ENCODE peak calls at places on chromosomes 2 and 18, in six cellular contexts. One of them, this sample, is unnamed.

GRCh38 chr2:111119004-111119846 is 1.5 kb upstream of the BCL2L11 start:
- DNase-seq in H1: no peak
- DNase-seq in HCT116: no peak
- DNase-seq in GM12878: no peak
- DNase-seq in K562: no peak
- DNase-seq in HepG2: no peak
- DNase-seq in this sample: no peak

GRCh38 chr2:121052023-121052422 is 233.0 kb downstream of the TFCP2L1 start:
- DNase-seq in H1: no peak
- DNase-seq in HCT116: no peak
- DNase-seq in GM12878: no peak
- DNase-seq in K562: no peak
- DNase-seq in HepG2: peak
- DNase-seq in this sample: no peak

GRCh38 chr2:136013962-136014361 is 28.5 kb upstream of the DARS1 start:
- DNase-seq in H1: no peak
- DNase-seq in HCT116: no peak
- DNase-seq in GM12878: no peak
- DNase-seq in K562: no peak
- DNase-seq in HepG2: peak
- DNase-seq in this sample: no peak

GRCh38 chr2:144354953-144355352 is 165.0 kb downstream of the ZEB2 start:
- DNase-seq in H1: no peak
- DNase-seq in HCT116: no peak
- DNase-seq in GM12878: no peak
- DNase-seq in K562: no peak
- DNase-seq in HepG2: no peak
- DNase-seq in this sample: no peak

GRCh38 chr2:239966029-239966847 is 58.9 kb downstream of the NDUFA10 start:
- DNase-seq in H1: no peak
- DNase-seq in HCT116: no peak
- DNase-seq in GM12878: no peak
- DNase-seq in K562: no peak
- DNase-seq in HepG2: no peak
- DNase-seq in this sample: no peak

GRCh38 chr2:168244318-168244717 is 3.1 kb downstream of the STK39 start:
- DNase-seq in H1: no peak
- DNase-seq in HCT116: no peak
- DNase-seq in GM12878: no peak
- DNase-seq in K562: no peak
- DNase-seq in HepG2: peak
- DNase-seq in this sample: no peak

GRCh38 chr18:77249583-77250500 is at the start of gene GALR1:
- DNase-seq in H1: no peak
- DNase-seq in HCT116: no peak
- DNase-seq in GM12878: no peak
- DNase-seq in K562: no peak
- DNase-seq in HepG2: no peak
- DNase-seq in this sample: no peak

GRCh38 chr18:60506682-60507081 is 134.1 kb upstream of the MC4R start:
- DNase-seq in H1: no peak
- DNase-seq in HCT116: no peak
- DNase-seq in GM12878: no peak
- DNase-seq in K562: no peak
- DNase-seq in HepG2: no peak
- DNase-seq in this sample: no peak

GRCh38 chr2:9087151-9087681 is 83.7 kb upstream of the MBOAT2 start:
- DNase-seq in H1: no peak
- DNase-seq in HCT116: no peak
- DNase-seq in GM12878: no peak
- DNase-seq in K562: no peak
- DNase-seq in HepG2: no peak
- DNase-seq in this sample: no peak

GRCh38 chr2:165777522-165778186 is 16.4 kb downstream of the GALNT3 start:
- DNase-seq in H1: no peak
- DNase-seq in HCT116: no peak
- DNase-seq in GM12878: no peak
- DNase-seq in K562: no peak
- DNase-seq in HepG2: no peak
- DNase-seq in this sample: no peak

GRCh38 chr2:191169456-191170300 is 18.9 kb upstream of the STAT4 start:
- DNase-seq in H1: no peak
- DNase-seq in HCT116: no peak
- DNase-seq in GM12878: no peak
- DNase-seq in K562: no peak
- DNase-seq in HepG2: no peak
- DNase-seq in this sample: no peak

GRCh38 chr2:168793596-168793995 is 8.8 kb upstream of the NOSTRIN start:
- DNase-seq in H1: no peak
- DNase-seq in HCT116: no peak
- DNase-seq in GM12878: no peak
- DNase-seq in K562: no peak
- DNase-seq in HepG2: no peak
- DNase-seq in this sample: no peak

GRCh38 chr2:62505109-62505508 is 886 bp downstream of the TMEM17 start:
- DNase-seq in H1: no peak
- DNase-seq in HCT116: no peak
- DNase-seq in GM12878: no peak
- DNase-seq in K562: peak
- DNase-seq in HepG2: no peak
- DNase-seq in this sample: no peak
- TF ChIP-seq ZNF274 in H1: no peak
- TF ChIP-seq ZNF274 in HCT116: no peak
- TF ChIP-seq ZNF274 in GM12878: no peak
- TF ChIP-seq ZNF274 in K562: no peak
- TF ChIP-seq ZNF274 in HepG2: no peak
- TF ChIP-seq ZNF274 in this sample: no peak

GRCh38 chr2:157155992-157156391 is 101.5 kb upstream of the GALNT5 start:
- DNase-seq in H1: no peak
- DNase-seq in HCT116: no peak
- DNase-seq in GM12878: no peak
- DNase-seq in K562: no peak
- DNase-seq in HepG2: no peak
- DNase-seq in this sample: no peak

GRCh38 chr2:157152362-157152761 is 105.1 kb upstream of the GALNT5 start:
- DNase-seq in H1: no peak
- DNase-seq in HCT116: no peak
- DNase-seq in GM12878: no peak
- DNase-seq in K562: no peak
- DNase-seq in HepG2: peak
- DNase-seq in this sample: no peak

DNA sequence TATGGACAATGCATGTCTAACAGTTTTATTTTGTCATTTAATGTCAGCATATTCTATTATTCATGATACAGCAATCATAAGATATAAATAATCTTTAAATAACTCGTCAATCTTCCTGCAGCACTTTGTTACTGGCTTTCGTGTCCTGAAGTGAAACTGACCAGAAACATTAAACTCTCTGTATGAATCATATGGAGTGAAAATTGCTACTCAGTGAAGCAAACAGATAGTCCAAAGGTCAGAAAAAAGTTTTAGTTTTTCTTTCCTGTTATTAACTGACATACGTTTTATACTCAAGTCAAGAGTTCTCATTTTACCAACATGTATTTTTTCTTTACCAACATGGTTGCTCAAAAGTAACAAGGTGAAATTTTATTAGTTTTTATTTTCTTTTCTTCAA is 106.8 kb upstream of the GALNT5 start:
- DNase-seq in H1: no peak
- DNase-seq in HCT116: no peak
- DNase-seq in GM12878: peak
- DNase-seq in K562: no peak
- DNase-seq in HepG2: peak
- DNase-seq in this sample: no peak
- TF ChIP-seq ZNF274 in H1: no peak
- TF ChIP-seq ZNF274 in HCT116: no peak
- TF ChIP-seq ZNF274 in GM12878: no peak
- TF ChIP-seq ZNF274 in K562: no peak
- TF ChIP-seq ZNF274 in HepG2: no peak
- TF ChIP-seq ZNF274 in this sample: no peak

GRCh38 chr2:217958206-217958888 is 44.4 kb downstream of the TNS1 start:
- DNase-seq in H1: no peak
- DNase-seq in HCT116: no peak
- DNase-seq in GM12878: no peak
- DNase-seq in K562: no peak
- DNase-seq in HepG2: no peak
- DNase-seq in this sample: no peak
- TF ChIP-seq ZNF274 in H1: no peak
- TF ChIP-seq ZNF274 in HCT116: no peak
- TF ChIP-seq ZNF274 in GM12878: no peak
- TF ChIP-seq ZNF274 in K562: no peak
- TF ChIP-seq ZNF274 in HepG2: no peak
- TF ChIP-seq ZNF274 in this sample: no peak

GRCh38 chr2:186382932-186383331 is 103.1 kb upstream of the ZC3H15 start:
- DNase-seq in H1: no peak
- DNase-seq in HCT116: no peak
- DNase-seq in GM12878: no peak
- DNase-seq in K562: no peak
- DNase-seq in HepG2: peak
- DNase-seq in this sample: no peak
- TF ChIP-seq ZNF274 in H1: no peak
- TF ChIP-seq ZNF274 in HCT116: no peak
- TF ChIP-seq ZNF274 in GM12878: no peak
- TF ChIP-seq ZNF274 in K562: no peak
- TF ChIP-seq ZNF274 in HepG2: no peak
- TF ChIP-seq ZNF274 in this sample: no peak

GRCh38 chr2:71767663-71768062 is 314.3 kb downstream of the DYSF start:
- DNase-seq in H1: no peak
- DNase-seq in HCT116: no peak
- DNase-seq in GM12878: no peak
- DNase-seq in K562: no peak
- DNase-seq in HepG2: no peak
- DNase-seq in this sample: no peak
- TF ChIP-seq ZNF274 in H1: no peak
- TF ChIP-seq ZNF274 in HCT116: no peak
- TF ChIP-seq ZNF274 in GM12878: no peak
- TF ChIP-seq ZNF274 in K562: no peak
- TF ChIP-seq ZNF274 in HepG2: no peak
- TF ChIP-seq ZNF274 in this sample: no peak

DNA sequence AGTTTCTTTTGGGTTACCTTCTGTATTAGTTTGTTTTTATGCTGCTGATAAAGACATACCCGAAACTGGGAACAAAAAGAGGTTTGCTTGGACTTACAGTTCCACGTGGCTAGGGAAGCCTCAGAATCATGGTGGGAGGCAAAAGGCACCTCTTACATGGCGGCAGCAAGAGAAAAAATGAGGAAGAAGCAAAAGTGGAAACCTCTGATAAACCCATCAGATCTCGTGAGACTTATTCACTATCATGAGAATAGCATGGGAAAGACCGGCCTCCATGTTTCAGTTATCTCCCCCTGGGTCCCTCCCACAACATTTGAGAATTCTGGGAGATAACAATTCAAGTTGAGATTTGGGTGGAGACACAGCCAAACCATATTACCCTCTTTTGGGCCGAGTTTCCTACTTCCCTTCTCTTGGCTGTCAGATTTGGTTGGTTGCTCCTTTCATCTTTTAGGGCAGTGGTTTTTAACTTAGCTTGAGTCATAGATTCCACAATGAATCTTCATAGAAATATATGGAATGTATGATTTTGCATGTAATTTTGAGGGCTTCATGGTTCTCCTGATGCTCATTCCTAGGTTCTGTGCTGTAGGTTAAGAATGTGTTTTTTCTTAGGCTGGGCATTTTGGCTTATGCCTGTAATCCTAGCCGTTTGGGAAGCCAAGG is 44.2 kb downstream of the CEP192 start:
- DNase-seq in H1: no peak
- DNase-seq in HCT116: no peak
- DNase-seq in GM12878: no peak
- DNase-seq in K562: no peak
- DNase-seq in HepG2: no peak
- DNase-seq in this sample: no peak
- TF ChIP-seq ZNF274 in H1: no peak
- TF ChIP-seq ZNF274 in HCT116: no peak
- TF ChIP-seq ZNF274 in GM12878: no peak
- TF ChIP-seq ZNF274 in K562: no peak
- TF ChIP-seq ZNF274 in HepG2: no peak
- TF ChIP-seq ZNF274 in this sample: no peak

GRCh38 chr2:157838442-157839161 is 37.5 kb downstream of the ACVR1 start:
- DNase-seq in H1: no peak
- DNase-seq in HCT116: peak
- DNase-seq in GM12878: no peak
- DNase-seq in K562: peak
- DNase-seq in HepG2: peak
- DNase-seq in this sample: no peak

GRCh38 chr2:157837851-157838441 is 38.2 kb downstream of the ACVR1 start:
- DNase-seq in H1: no peak
- DNase-seq in HCT116: no peak
- DNase-seq in GM12878: no peak
- DNase-seq in K562: no peak
- DNase-seq in HepG2: peak
- DNase-seq in this sample: no peak

GRCh38 chr2:157839822-157840221 is 36.3 kb downstream of the ACVR1 start:
- DNase-seq in H1: no peak
- DNase-seq in HCT116: no peak
- DNase-seq in GM12878: no peak
- DNase-seq in K562: no peak
- DNase-seq in HepG2: no peak
- DNase-seq in this sample: no peak

GRCh38 chr2:157840568-157841156 is 35.5 kb downstream of the ACVR1 start:
- DNase-seq in H1: no peak
- DNase-seq in HCT116: no peak
- DNase-seq in GM12878: no peak
- DNase-seq in K562: no peak
- DNase-seq in HepG2: peak
- DNase-seq in this sample: no peak

GRCh38 chr2:157839162-157839801 is 36.8 kb downstream of the ACVR1 start:
- DNase-seq in H1: peak
- DNase-seq in HCT116: no peak
- DNase-seq in GM12878: no peak
- DNase-seq in K562: peak
- DNase-seq in HepG2: peak
- DNase-seq in this sample: peak
- TF ChIP-seq ZNF274 in H1: no peak
- TF ChIP-seq ZNF274 in HCT116: no peak
- TF ChIP-seq ZNF274 in GM12878: no peak
- TF ChIP-seq ZNF274 in K562: no peak
- TF ChIP-seq ZNF274 in HepG2: no peak
- TF ChIP-seq ZNF274 in this sample: no peak

GRCh38 chr18:31439807-31440325 is 7.7 kb upstream of the DSG3 start:
- DNase-seq in H1: no peak
- DNase-seq in HCT116: no peak
- DNase-seq in GM12878: no peak
- DNase-seq in K562: no peak
- DNase-seq in HepG2: no peak
- DNase-seq in this sample: no peak

GRCh38 chr18:31432316-31432715 is 15.2 kb upstream of the DSG3 start:
- DNase-seq in H1: no peak
- DNase-seq in HCT116: no peak
- DNase-seq in GM12878: no peak
- DNase-seq in K562: no peak
- DNase-seq in HepG2: no peak
- DNase-seq in this sample: no peak

GRCh38 chr18:31440787-31441186 is 6.8 kb upstream of the DSG3 start:
- DNase-seq in H1: no peak
- DNase-seq in HCT116: no peak
- DNase-seq in GM12878: no peak
- DNase-seq in K562: no peak
- DNase-seq in HepG2: no peak
- DNase-seq in this sample: no peak

GRCh38 chr18:31438402-31438801 is 9.1 kb upstream of the DSG3 start:
- DNase-seq in H1: no peak
- DNase-seq in HCT116: no peak
- DNase-seq in GM12878: no peak
- DNase-seq in K562: no peak
- DNase-seq in HepG2: no peak
- DNase-seq in this sample: no peak

GRCh38 chr18:31436825-31437224 is 10.7 kb upstream of the DSG3 start:
- DNase-seq in H1: no peak
- DNase-seq in HCT116: no peak
- DNase-seq in GM12878: no peak
- DNase-seq in K562: no peak
- DNase-seq in HepG2: peak
- DNase-seq in this sample: no peak
- TF ChIP-seq ZNF274 in H1: no peak
- TF ChIP-seq ZNF274 in HCT116: no peak
- TF ChIP-seq ZNF274 in GM12878: no peak
- TF ChIP-seq ZNF274 in K562: no peak
- TF ChIP-seq ZNF274 in HepG2: no peak
- TF ChIP-seq ZNF274 in this sample: no peak